ENCODE peak calls at places on chromosomes 4 and X, in seven cellular contexts. V is fibroblast of lung, R is Peyer's patch, A is GM23338, U is tibial artery, L is adrenal gland, T is uterus. M is an unnamed sample.

GRCh38 chr4:152115794-152116193 is 355.0 kb upstream of the GATB start:
- DNase-seq in U (no peak), T (no peak), V (no peak), A (no peak), L (no peak), R (no peak), M (no peak)

GRCh38 chr4:7844247-7844991 is 95.2 kb downstream of the AFAP1 start:
- DNase-seq in L (peak), T (peak), V (peak), A (peak), R (peak), U (peak), M (peak)

GRCh38 chr4:155377281-155377680 is 516 bp upstream of the MAP9 start:
- DNase-seq in U (no peak), L (no peak), R (no peak), A (no peak), V (peak), T (no peak), M (peak)

GRCh38 chr4:104728380-104729122 is 233.9 kb upstream of the CXXC4 start:
- DNase-seq in T (no peak), L (peak), V (peak), R (no peak), U (no peak), A (no peak), M (peak)

GRCh38 chrX:121949041-121949760 is 901.8 kb downstream of the GLUD2 start:
- DNase-seq in T (no peak), R (no peak), L (no peak), V (no peak), U (no peak), A (no peak), M (no peak)

GRCh38 chrX:46588263-46588662 is 14.7 kb downstream of the CHST7 start:
- DNase-seq in R (no peak), V (peak), A (peak), T (peak), U (peak), L (peak), M (peak)

GRCh38 chr4:148986951-148987350 is 544.7 kb upstream of the NR3C2 start:
- DNase-seq in R (no peak), T (no peak), L (no peak), U (no peak), A (no peak), V (no peak), M (no peak)

GRCh38 chr4:139489638-139490037 is 35.7 kb downstream of the RAB33B start:
- DNase-seq in L (no peak), V (no peak), U (no peak), R (no peak), A (no peak), T (no peak), M (no peak)

GRCh38 chr4:101931619-101932018 is 141.1 kb downstream of the BANK1 start:
- DNase-seq in U (no peak), A (no peak), V (no peak), L (no peak), T (no peak), R (no peak), M (no peak)

GRCh38 chrX:1378306-1378758 is 13.6 kb downstream of the SLC25A6 start:
- DNase-seq in R (no peak), U (no peak), L (no peak), T (no peak), V (no peak), A (no peak), M (no peak)

GRCh38 chr4:7761720-7762119 is 177.9 kb downstream of the AFAP1 start:
- DNase-seq in R (peak), A (peak), V (peak), U (peak), L (peak), T (peak), M (peak)

GRCh38 chr4:87093443-87094123 is 126.8 kb downstream of the KLHL8 start:
- DNase-seq in L (peak), V (peak), A (peak), T (no peak), U (no peak), R (no peak), M (peak)

GRCh38 chr4:41806807-41807206 is 58.3 kb upstream of the PHOX2B start:
- DNase-seq in V (no peak), L (no peak), R (no peak), T (no peak), A (no peak), U (no peak), M (no peak)

GRCh38 chr4:115119804-115120352 is 6.5 kb upstream of the NDST4 start:
- DNase-seq in A (no peak), U (no peak), T (no peak), V (peak), R (no peak), L (no peak), M (no peak)

GRCh38 chr4:184803133-184803532 is 22.6 kb downstream of the ACSL1 start:
- DNase-seq in V (no peak), U (no peak), R (no peak), T (no peak), L (no peak), A (no peak), M (no peak)

GRCh38 chr4:182307746-182308145 is 64.5 kb downstream of the TENM3 start:
- DNase-seq in L (peak), R (no peak), A (no peak), U (no peak), T (no peak), V (peak), M (peak)

GRCh38 chrX:144566592-144566991 is 680.7 kb upstream of the SPANXN1 start:
- DNase-seq in R (no peak), L (no peak), V (no peak), A (no peak), T (no peak), U (no peak), M (no peak)

GRCh38 chr4:176654565-176655216 is 138.0 kb downstream of the VEGFC start:
- DNase-seq in A (no peak), R (no peak), T (no peak), U (no peak), L (no peak), V (no peak), M (no peak)

GRCh38 chr4:186621959-186622553 is 66.7 kb upstream of the MTNR1A start:
- DNase-seq in V (peak), T (no peak), A (no peak), L (no peak), U (no peak), R (no peak), M (peak)

GRCh38 chrX:95325185-95325584 is 1359.5 kb upstream of the DIAPH2 start:
- DNase-seq in A (peak), L (no peak), T (no peak), U (no peak), V (no peak), R (no peak), M (no peak)

GRCh38 chr4:121252224-121252806 is 88.2 kb upstream of the TNIP3 start:
- DNase-seq in U (peak), R (peak), L (peak), A (peak), V (peak), T (peak), M (peak)

GRCh38 chrX:68833448-68833805 is 4.6 kb downstream of the EFNB1 start:
- DNase-seq in L (no peak), V (no peak), T (peak), U (no peak), R (no peak), A (no peak), M (no peak)

GRCh38 chr4:174716986-174717770 is 111.9 kb downstream of the GLRA3 start:
- DNase-seq in L (no peak), T (no peak), A (no peak), V (no peak), R (no peak), U (no peak), M (no peak)

GRCh38 chr4:11626046-11626445 is 197.4 kb upstream of the HS3ST1 start:
- DNase-seq in U (no peak), R (no peak), A (no peak), T (no peak), L (no peak), V (no peak), M (no peak)

GRCh38 chr4:128709268-128709667 is 100.2 kb upstream of the JADE1 start:
- DNase-seq in T (no peak), A (no peak), L (no peak), V (no peak), R (no peak), U (no peak), M (no peak)

GRCh38 chr4:186887211-186887785 is 163.6 kb upstream of the FAT1 start:
- DNase-seq in T (no peak), R (no peak), L (no peak), V (no peak), A (peak), U (no peak), M (no peak)

GRCh38 chrX:7996414-7996813 is 69.2 kb upstream of the PNPLA4 start:
- DNase-seq in V (peak), U (no peak), L (peak), R (no peak), T (no peak), A (peak), M (peak)

GRCh38 chrX:42087960-42088359 is 164.6 kb upstream of the CASK start:
- DNase-seq in A (no peak), R (no peak), V (no peak), T (no peak), L (no peak), U (no peak), M (no peak)

GRCh38 chrX:149504226-149504914 is 736 bp downstream of the IDS start:
- DNase-seq in L (no peak), V (no peak), U (peak), A (peak), T (no peak), R (no peak), M (peak)

GRCh38 chrX:40010550-40011364 is 87.0 kb downstream of the BCOR start:
- DNase-seq in V (no peak), L (no peak), U (no peak), R (no peak), T (no peak), A (no peak), M (no peak)

DNA sequence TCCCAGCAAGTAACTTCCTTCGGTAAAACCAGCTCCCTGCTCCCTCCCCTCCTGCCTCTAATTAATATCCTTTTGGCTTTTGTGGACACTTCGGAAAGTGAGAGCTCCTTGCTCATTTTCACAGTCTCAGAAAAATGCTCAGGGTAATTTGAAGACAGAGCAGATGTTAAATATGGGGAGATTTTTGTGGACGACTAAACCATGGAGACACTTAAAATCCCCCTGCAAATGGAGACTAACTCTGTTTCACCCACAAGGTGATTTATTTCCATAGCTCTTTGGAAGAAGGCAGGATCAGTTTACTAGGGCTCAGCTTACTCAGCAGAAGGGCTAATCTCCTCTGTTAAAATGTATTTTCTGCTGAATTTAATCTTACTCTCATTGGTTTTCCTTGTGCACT is 12.2 kb upstream of the AMOT start:
- DNase-seq in T (no peak), R (no peak), V (no peak), U (no peak), L (no peak), A (no peak), M (no peak)
- H3K4me3 ChIP-seq in T (no peak), R (no peak), V (no peak), U (no peak), L (no peak), A (no peak), M (no peak)

DNA sequence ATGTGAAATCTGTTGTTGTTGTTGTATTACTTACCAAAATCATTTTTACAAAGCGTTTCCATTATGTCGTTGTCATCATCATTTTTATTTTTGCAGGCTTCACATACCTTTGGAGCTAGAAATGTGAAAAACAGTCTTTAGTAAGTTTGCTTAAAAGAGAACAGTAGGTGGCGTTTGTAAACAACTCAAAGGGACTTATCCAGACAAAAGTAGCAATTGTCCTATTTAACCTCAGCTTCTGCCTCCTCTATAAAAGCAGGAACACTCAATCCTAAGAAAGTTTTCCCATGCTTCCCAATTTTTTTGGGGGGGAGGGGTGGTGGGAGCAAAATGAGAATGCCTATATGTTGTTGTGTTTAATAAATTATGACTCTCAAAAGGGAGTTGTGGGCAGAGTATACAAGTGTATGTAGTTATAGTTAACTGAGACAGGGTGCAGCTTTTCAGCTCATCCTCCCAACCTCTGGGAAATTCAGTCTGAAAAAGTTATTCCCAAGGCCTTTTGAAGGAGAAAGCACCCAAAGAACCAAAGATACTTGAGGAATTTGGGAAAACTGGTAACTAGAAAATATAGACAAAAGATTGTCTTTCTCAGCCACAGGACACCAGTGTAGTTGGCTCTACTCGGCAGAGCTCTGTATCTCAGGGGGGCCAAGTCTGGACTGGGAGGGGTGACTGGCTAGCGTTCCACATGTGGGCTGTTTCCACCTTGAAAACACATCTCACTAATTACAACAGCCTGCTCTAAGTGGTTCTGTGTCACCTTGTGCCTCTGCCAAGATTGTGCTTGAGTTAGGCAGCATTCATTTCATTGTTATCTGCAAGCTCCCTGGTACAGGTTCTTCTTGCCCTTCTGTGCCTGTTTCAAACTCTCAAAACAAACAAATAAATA is 2.8 kb downstream of the SFRP2 start:
- DNase-seq in L (no peak), A (peak), U (no peak), T (no peak), V (peak), R (no peak), M (peak)
- TF ChIP-seq CTCF in L (peak), A (peak), U (peak), T (peak), V (peak), R (no peak), M (peak)

DNA sequence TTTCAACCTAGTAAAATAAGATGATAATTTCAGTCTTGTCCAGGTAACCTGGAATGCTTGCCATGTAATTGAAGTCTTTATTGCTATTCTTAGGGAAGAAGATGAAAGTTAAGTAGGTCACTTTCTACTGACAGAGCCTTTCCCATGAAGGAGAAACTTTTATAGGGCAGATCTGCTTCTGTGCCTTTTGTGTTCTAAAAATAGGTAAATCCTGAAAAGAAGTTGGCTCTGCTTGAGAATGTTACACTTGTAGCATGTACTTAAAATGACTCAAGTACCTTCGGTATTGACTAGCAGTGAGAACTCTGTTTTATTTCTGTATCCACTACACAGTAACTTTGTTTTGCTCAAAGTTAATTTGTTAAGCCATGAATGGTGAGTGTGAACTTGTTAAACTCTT is 52.8 kb downstream of the SEPTIN11 start:
- DNase-seq in V (peak), L (no peak), A (no peak), U (no peak), R (no peak), T (no peak), M (no peak)
- H3K4me3 ChIP-seq in V (no peak), L (no peak), A (peak), U (no peak), R (no peak), T (no peak), M (no peak)

GRCh38 chr4:2536193-2537010 is at the start of gene FAM193A:
- DNase-seq in A (peak), T (peak), R (peak), L (peak), U (peak), V (peak), M (peak)

GRCh38 chr4:2537011-2537830 is 774 bp downstream of the FAM193A start:
- DNase-seq in T (peak), L (peak), V (peak), R (peak), U (peak), A (peak), M (peak)

GRCh38 chr4:2534904-2535385 is 1.5 kb upstream of the FAM193A start:
- DNase-seq in A (no peak), T (no peak), L (no peak), V (peak), R (no peak), U (no peak), M (no peak)

GRCh38 chr4:2535386-2536192 is 858 bp upstream of the FAM193A start:
- DNase-seq in L (peak), R (peak), V (peak), U (peak), A (peak), T (no peak), M (peak)
- TF ChIP-seq CTCF in L (no peak), R (peak), V (peak), U (no peak), A (peak), T (no peak), M (no peak)